ENCODE peak calls at places on chromosome 7, in seven cellular contexts. One of them, this sample, is unnamed.
A peak's percentile ranks its signal among the peaks of the same experiment; 100 is the strongest.

GRCh38 chr7:105046414-105046813 is 32.4 kb downstream of the KMT2E start:
- DNase-seq in uterus: no peak
- DNase-seq in NCI-H748 treated with DMSO at 0.1 percent for 48 hours: no peak
- DNase-seq in HS-5: peak; percentile 22
- DNase-seq in anterior cingulate cortex: no peak
- DNase-seq in hepatocyte: no peak
- DNase-seq in activated CD4-positive, alpha-beta T cell treated with anti-CD3 and anti-CD28 coated beads for 48 hours: no peak
- DNase-seq in this sample: no peak

GRCh38 chr7:66281678-66282593 is 76.8 kb downstream of the TPST1 start:
- DNase-seq in activated CD4-positive, alpha-beta T cell treated with anti-CD3 and anti-CD28 coated beads for 48 hours: no peak
- DNase-seq in anterior cingulate cortex: no peak
- DNase-seq in NCI-H748 treated with DMSO at 0.1 percent for 48 hours: no peak
- DNase-seq in hepatocyte: peak; percentile 27
- DNase-seq in HS-5: peak; percentile 89
- DNase-seq in uterus: peak; percentile 46
- DNase-seq in this sample: no peak

GRCh38 chr7:15554081-15554480 is 7.7 kb downstream of the AGMO start:
- DNase-seq in HS-5: peak; percentile 40
- DNase-seq in NCI-H748 treated with DMSO at 0.1 percent for 48 hours: peak; percentile 15
- DNase-seq in hepatocyte: no peak
- DNase-seq in activated CD4-positive, alpha-beta T cell treated with anti-CD3 and anti-CD28 coated beads for 48 hours: no peak
- DNase-seq in anterior cingulate cortex: no peak
- DNase-seq in uterus: no peak
- DNase-seq in this sample: no peak

GRCh38 chr7:126698446-126698845 is 554.3 kb downstream of the GRM8 start:
- DNase-seq in uterus: no peak
- DNase-seq in anterior cingulate cortex: no peak
- DNase-seq in hepatocyte: no peak
- DNase-seq in HS-5: no peak
- DNase-seq in NCI-H748 treated with DMSO at 0.1 percent for 48 hours: no peak
- DNase-seq in activated CD4-positive, alpha-beta T cell treated with anti-CD3 and anti-CD28 coated beads for 48 hours: no peak
- DNase-seq in this sample: no peak

GRCh38 chr7:50415844-50416243 is 34.3 kb downstream of the FIGNL1 start:
- DNase-seq in NCI-H748 treated with DMSO at 0.1 percent for 48 hours: no peak
- DNase-seq in uterus: no peak
- DNase-seq in activated CD4-positive, alpha-beta T cell treated with anti-CD3 and anti-CD28 coated beads for 48 hours: no peak
- DNase-seq in HS-5: no peak
- DNase-seq in anterior cingulate cortex: no peak
- DNase-seq in hepatocyte: no peak
- DNase-seq in this sample: no peak

GRCh38 chr7:81488210-81488609 is 281.6 kb downstream of the HGF start:
- DNase-seq in activated CD4-positive, alpha-beta T cell treated with anti-CD3 and anti-CD28 coated beads for 48 hours: no peak
- DNase-seq in NCI-H748 treated with DMSO at 0.1 percent for 48 hours: no peak
- DNase-seq in anterior cingulate cortex: no peak
- DNase-seq in HS-5: no peak
- DNase-seq in uterus: no peak
- DNase-seq in hepatocyte: no peak
- DNase-seq in this sample: no peak

GRCh38 chr7:155787171-155787851 is 25.0 kb downstream of the SHH start:
- DNase-seq in NCI-H748 treated with DMSO at 0.1 percent for 48 hours: no peak
- DNase-seq in activated CD4-positive, alpha-beta T cell treated with anti-CD3 and anti-CD28 coated beads for 48 hours: no peak
- DNase-seq in HS-5: no peak
- DNase-seq in hepatocyte: no peak
- DNase-seq in uterus: no peak
- DNase-seq in anterior cingulate cortex: no peak
- DNase-seq in this sample: no peak

GRCh38 chr7:40891232-40891631 is 756.4 kb downstream of the SUGCT start:
- DNase-seq in uterus: no peak
- DNase-seq in NCI-H748 treated with DMSO at 0.1 percent for 48 hours: no peak
- DNase-seq in hepatocyte: no peak
- DNase-seq in anterior cingulate cortex: no peak
- DNase-seq in HS-5: no peak
- DNase-seq in activated CD4-positive, alpha-beta T cell treated with anti-CD3 and anti-CD28 coated beads for 48 hours: no peak
- DNase-seq in this sample: no peak

GRCh38 chr7:19674266-19674960 is 34.4 kb downstream of the POLR1F start:
- DNase-seq in uterus: no peak
- DNase-seq in NCI-H748 treated with DMSO at 0.1 percent for 48 hours: no peak
- DNase-seq in HS-5: no peak
- DNase-seq in anterior cingulate cortex: no peak
- DNase-seq in hepatocyte: no peak
- DNase-seq in activated CD4-positive, alpha-beta T cell treated with anti-CD3 and anti-CD28 coated beads for 48 hours: no peak
- DNase-seq in this sample: no peak

GRCh38 chr7:83469076-83469475 is 179.9 kb downstream of the SEMA3E start:
- DNase-seq in HS-5: peak; percentile 35
- DNase-seq in hepatocyte: no peak
- DNase-seq in NCI-H748 treated with DMSO at 0.1 percent for 48 hours: no peak
- DNase-seq in anterior cingulate cortex: no peak
- DNase-seq in uterus: no peak
- DNase-seq in activated CD4-positive, alpha-beta T cell treated with anti-CD3 and anti-CD28 coated beads for 48 hours: no peak
- DNase-seq in this sample: no peak